ENCODE peak calls at places on chromosomes 7 and 10, in seven cellular contexts. N is EH, E is globus pallidus, B is amniotic stem cell, J is cerebellum, U is Right ventricle myocardium superior, Q is NCI-H2029. O is an unnamed sample.

GRCh38 chr7:149873074-149873967 is 448 bp upstream of the ATP6V0E2 start:
- DNase-seq in B (peak), U (peak), N (peak), J (peak), E (peak), Q (peak), O (peak)

GRCh38 chr7:21256310-21256877 is 171.5 kb upstream of the SP4 start:
- DNase-seq in N (peak), U (no peak), B (peak), E (peak), Q (peak), J (peak), O (no peak)

GRCh38 chr10:89555688-89556445 is 20.5 kb upstream of the SLC16A12 start:
- DNase-seq in N (peak), J (no peak), E (no peak), B (no peak), U (no peak), Q (no peak), O (no peak)

GRCh38 chr7:117830422-117830954 is 42.8 kb downstream of the CTTNBP2 start:
- DNase-seq in N (no peak), Q (peak), E (peak), J (no peak), U (no peak), B (no peak), O (no peak)

GRCh38 chr10:43045631-43046287 is 31.1 kb upstream of the RET start:
- DNase-seq in Q (no peak), B (no peak), U (no peak), N (no peak), E (no peak), J (no peak), O (no peak)

GRCh38 chr10:89852872-89853271 is 151.5 kb downstream of the KIF20B start:
- DNase-seq in E (no peak), Q (no peak), N (no peak), B (no peak), U (no peak), J (no peak), O (no peak)

GRCh38 chr7:104123786-104124185 is 84.0 kb downstream of the ORC5 start:
- DNase-seq in J (no peak), N (peak), B (peak), E (no peak), U (no peak), Q (no peak), O (no peak)

GRCh38 chr7:28625446-28625845 is 213.1 kb downstream of the CREB5 start:
- DNase-seq in E (no peak), B (no peak), J (no peak), N (no peak), U (no peak), Q (no peak), O (no peak)